ENCODE peak calls at places on chromosomes 7 and 10, in six cellular contexts. Z, A, X, Q, G and J are unnamed samples.

GRCh38 chr10:131573256-131574215 is 262.0 kb upstream of the TCERG1L start:
- DNase-seq in Z (no peak), A (no peak), X (no peak), Q (no peak), G (peak), J (no peak)

GRCh38 chr7:92934096-92934495 is 97.7 kb upstream of the CDK6 start:
- DNase-seq in Z (no peak), A (no peak), X (no peak), Q (no peak), G (no peak), J (no peak)

GRCh38 chr7:22487978-22488642 is 11.9 kb downstream of the STEAP1B start:
- DNase-seq in Z (no peak), A (no peak), X (no peak), Q (no peak), G (no peak), J (no peak)

GRCh38 chr7:2926120-2926897 is 82.2 kb upstream of the GNA12 start:
- DNase-seq in Z (peak), A (no peak), X (no peak), Q (no peak), G (no peak), J (no peak)

GRCh38 chr7:108211382-108212201 is 81.4 kb upstream of the LAMB4 start:
- DNase-seq in Z (no peak), A (no peak), X (peak), Q (no peak), G (no peak), J (no peak)

GRCh38 chr10:31679931-31680330 is 248.7 kb downstream of the ARHGAP12 start:
- DNase-seq in Z (no peak), A (no peak), X (no peak), Q (no peak), G (no peak), J (no peak)

GRCh38 chr10:91552706-91553105 is 80.2 kb downstream of the PPP1R3C start:
- DNase-seq in Z (no peak), A (peak), X (peak), Q (no peak), G (no peak), J (no peak)

GRCh38 chr7:1124816-1125602 is 35.0 kb downstream of the ZFAND2A start:
- DNase-seq in Z (peak), A (no peak), X (no peak), Q (no peak), G (no peak), J (no peak)

GRCh38 chr10:52004342-52004949 is 305.1 kb upstream of the CSTF2T start:
- DNase-seq in Z (no peak), A (peak), X (peak), Q (no peak), G (no peak), J (no peak)

GRCh38 chr7:116439856-116440549 is 59.5 kb upstream of the CAV2 start:
- DNase-seq in Z (no peak), A (no peak), X (no peak), Q (no peak), G (no peak), J (no peak)

GRCh38 chr7:68244411-68244810 is 1247.8 kb downstream of the TYW1 start:
- DNase-seq in Z (no peak), A (no peak), X (no peak), Q (no peak), G (no peak), J (no peak)

GRCh38 chr10:70191161-70191770 is 21.0 kb upstream of the SAR1A start:
- DNase-seq in Z (no peak), A (no peak), X (no peak), Q (no peak), G (no peak), J (no peak)

GRCh38 chr7:46390042-46390441 is 469.0 kb upstream of the IGFBP3 start:
- DNase-seq in Z (no peak), A (no peak), X (no peak), Q (no peak), G (no peak), J (no peak)

GRCh38 chr7:69067397-69067796 is 530.9 kb upstream of the AUTS2 start:
- DNase-seq in Z (no peak), A (no peak), X (peak), Q (no peak), G (no peak), J (no peak)

GRCh38 chr10:103547391-103547946 is 54.0 kb downstream of the NEURL1 start:
- DNase-seq in Z (no peak), A (no peak), X (no peak), Q (no peak), G (no peak), J (no peak)

GRCh38 chr10:100759331-100759730 is 13.9 kb downstream of the PAX2 start:
- DNase-seq in Z (peak), A (no peak), X (no peak), Q (no peak), G (no peak), J (no peak)

GRCh38 chr7:561631-562393 is 42.2 kb upstream of the PDGFA start:
- DNase-seq in Z (peak), A (no peak), X (peak), Q (no peak), G (no peak), J (no peak)

GRCh38 chr10:78605800-78606350 is 462.9 kb upstream of the ZMIZ1 start:
- DNase-seq in Z (no peak), A (no peak), X (peak), Q (no peak), G (no peak), J (no peak)